ENCODE peak calls at places on chromosome 14, in eight cellular contexts. One of them, this sample, is unnamed.

GRCh38 chr14:44149597-44149996 is 357.5 kb downstream of the FSCB start:
- DNase-seq in left ventricle myocardium inferior: no peak
- DNase-seq in cardiac muscle cell: peak; percentile 60
- DNase-seq in skeletal muscle cell: no peak
- DNase-seq in cardiac fibroblast: peak; percentile 22
- DNase-seq in CD8-positive, alpha-beta T cell: no peak
- DNase-seq in lower leg skin: no peak
- DNase-seq in HCT116: peak; percentile 43
- DNase-seq in this sample: no peak

GRCh38 chr14:101772770-101773169 is 11.3 kb downstream of the PPP2R5C start:
- DNase-seq in skeletal muscle cell: no peak
- DNase-seq in cardiac muscle cell: no peak
- DNase-seq in cardiac fibroblast: no peak
- DNase-seq in left ventricle myocardium inferior: no peak
- DNase-seq in CD8-positive, alpha-beta T cell: no peak
- DNase-seq in HCT116: no peak
- DNase-seq in lower leg skin: no peak
- DNase-seq in this sample: no peak

GRCh38 chr14:101823511-101824120 is 62.1 kb downstream of the PPP2R5C start:
- DNase-seq in HCT116: no peak
- DNase-seq in lower leg skin: peak; percentile 42
- DNase-seq in left ventricle myocardium inferior: no peak
- DNase-seq in skeletal muscle cell: no peak
- DNase-seq in cardiac fibroblast: no peak
- DNase-seq in cardiac muscle cell: peak; percentile 17
- DNase-seq in CD8-positive, alpha-beta T cell: no peak
- DNase-seq in this sample: peak; percentile 71

GRCh38 chr14:65352964-65353530 is 59.5 kb upstream of the FUT8 start:
- DNase-seq in lower leg skin: no peak
- DNase-seq in left ventricle myocardium inferior: no peak
- DNase-seq in cardiac fibroblast: no peak
- DNase-seq in HCT116: peak; percentile 51
- DNase-seq in cardiac muscle cell: no peak
- DNase-seq in CD8-positive, alpha-beta T cell: no peak
- DNase-seq in skeletal muscle cell: no peak
- DNase-seq in this sample: no peak

GRCh38 chr14:101821528-101821927 is 60.0 kb downstream of the PPP2R5C start:
- DNase-seq in HCT116: no peak
- DNase-seq in skeletal muscle cell: no peak
- DNase-seq in cardiac muscle cell: no peak
- DNase-seq in left ventricle myocardium inferior: no peak
- DNase-seq in lower leg skin: no peak
- DNase-seq in CD8-positive, alpha-beta T cell: peak; percentile 56
- DNase-seq in cardiac fibroblast: no peak
- DNase-seq in this sample: peak; percentile 58

GRCh38 chr14:102055181-102055901 is 31.5 kb downstream of the HSP90AA1 start:
- DNase-seq in lower leg skin: no peak
- DNase-seq in cardiac muscle cell: peak; percentile 86
- DNase-seq in skeletal muscle cell: peak; percentile 21
- DNase-seq in left ventricle myocardium inferior: no peak
- DNase-seq in CD8-positive, alpha-beta T cell: no peak
- DNase-seq in cardiac fibroblast: peak; percentile 50
- DNase-seq in HCT116: no peak
- DNase-seq in this sample: no peak

GRCh38 chr14:75823334-75823733 is 158.5 kb downstream of the TGFB3 start:
- DNase-seq in cardiac fibroblast: no peak
- DNase-seq in lower leg skin: no peak
- DNase-seq in left ventricle myocardium inferior: no peak
- DNase-seq in cardiac muscle cell: peak; percentile 50
- DNase-seq in HCT116: no peak
- DNase-seq in skeletal muscle cell: no peak
- DNase-seq in CD8-positive, alpha-beta T cell: no peak
- DNase-seq in this sample: no peak

GRCh38 chr14:33611405-33612183 is 339.3 kb downstream of the EGLN3 start:
- DNase-seq in cardiac fibroblast: peak; percentile 77
- DNase-seq in CD8-positive, alpha-beta T cell: no peak
- DNase-seq in HCT116: no peak
- DNase-seq in cardiac muscle cell: peak; percentile 51
- DNase-seq in left ventricle myocardium inferior: no peak
- DNase-seq in lower leg skin: no peak
- DNase-seq in skeletal muscle cell: no peak
- DNase-seq in this sample: no peak

GRCh38 chr14:63426838-63427237 is 108.1 kb upstream of the GPHB5 start:
- DNase-seq in cardiac muscle cell: no peak
- DNase-seq in skeletal muscle cell: no peak
- DNase-seq in CD8-positive, alpha-beta T cell: no peak
- DNase-seq in HCT116: no peak
- DNase-seq in cardiac fibroblast: no peak
- DNase-seq in left ventricle myocardium inferior: no peak
- DNase-seq in lower leg skin: no peak
- DNase-seq in this sample: no peak

GRCh38 chr14:93266127-93266526 is 59.1 kb downstream of the UBR7 start:
- DNase-seq in skeletal muscle cell: no peak
- DNase-seq in HCT116: no peak
- DNase-seq in left ventricle myocardium inferior: no peak
- DNase-seq in cardiac muscle cell: no peak
- DNase-seq in lower leg skin: no peak
- DNase-seq in CD8-positive, alpha-beta T cell: no peak
- DNase-seq in cardiac fibroblast: no peak
- DNase-seq in this sample: no peak

GRCh38 chr14:33934043-33934750 is 16.7 kb downstream of the EGLN3 start:
- DNase-seq in skeletal muscle cell: no peak
- DNase-seq in lower leg skin: no peak
- DNase-seq in left ventricle myocardium inferior: no peak
- DNase-seq in cardiac muscle cell: peak; percentile 51
- DNase-seq in cardiac fibroblast: peak; percentile 38
- DNase-seq in CD8-positive, alpha-beta T cell: no peak
- DNase-seq in HCT116: no peak
- DNase-seq in this sample: no peak

GRCh38 chr14:96497087-96497486 is 5.1 kb upstream of the PAPOLA start:
- DNase-seq in lower leg skin: no peak
- DNase-seq in left ventricle myocardium inferior: no peak
- DNase-seq in CD8-positive, alpha-beta T cell: no peak
- DNase-seq in skeletal muscle cell: no peak
- DNase-seq in cardiac fibroblast: no peak
- DNase-seq in cardiac muscle cell: no peak
- DNase-seq in HCT116: no peak
- DNase-seq in this sample: no peak

GRCh38 chr14:105528859-105529505 is 2.6 kb downstream of the TMEM121 start:
- DNase-seq in cardiac fibroblast: peak; percentile 6
- DNase-seq in cardiac muscle cell: peak; percentile 15
- DNase-seq in skeletal muscle cell: no peak
- DNase-seq in lower leg skin: no peak
- DNase-seq in left ventricle myocardium inferior: no peak
- DNase-seq in HCT116: no peak
- DNase-seq in CD8-positive, alpha-beta T cell: no peak
- DNase-seq in this sample: no peak

GRCh38 chr14:44785096-44785495 is 176.7 kb downstream of the KLHL28 start:
- DNase-seq in lower leg skin: no peak
- DNase-seq in cardiac muscle cell: peak; percentile 54
- DNase-seq in left ventricle myocardium inferior: no peak
- DNase-seq in cardiac fibroblast: peak; percentile 55
- DNase-seq in HCT116: no peak
- DNase-seq in CD8-positive, alpha-beta T cell: no peak
- DNase-seq in skeletal muscle cell: no peak
- DNase-seq in this sample: no peak

DNA sequence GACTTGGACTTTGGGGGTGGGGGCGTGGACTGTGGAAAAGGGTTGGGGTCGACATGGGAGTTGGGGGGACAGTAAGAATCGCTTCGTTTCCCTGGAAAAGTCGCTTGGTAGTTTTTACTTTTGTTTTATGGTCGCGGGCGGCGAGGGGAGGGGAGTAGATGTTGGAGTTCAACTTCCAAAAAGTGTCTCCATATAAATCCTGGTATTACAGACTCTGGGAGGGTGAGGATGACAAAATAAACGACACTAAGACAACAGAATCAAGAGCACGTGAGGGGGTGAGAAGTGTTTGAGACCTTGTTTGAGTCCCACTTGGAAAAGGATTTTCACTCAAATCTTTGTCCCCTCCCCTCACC is 650 bp upstream of the BCL11B start:
- DNase-seq in CD8-positive, alpha-beta T cell: no peak
- DNase-seq in skeletal muscle cell: no peak
- DNase-seq in left ventricle myocardium inferior: no peak
- DNase-seq in lower leg skin: no peak
- DNase-seq in cardiac muscle cell: no peak
- DNase-seq in cardiac fibroblast: no peak
- DNase-seq in HCT116: no peak
- DNase-seq in this sample: no peak
- H3K4me3 ChIP-seq in CD8-positive, alpha-beta T cell: peak overlapping the region; percentile 81
- H3K4me3 ChIP-seq in skeletal muscle cell: peak overlapping the region; percentile 66
- H3K4me3 ChIP-seq in left ventricle myocardium inferior: peak overlapping the region; percentile 61
- H3K4me3 ChIP-seq in lower leg skin: no peak overlapping the region
- H3K4me3 ChIP-seq in cardiac muscle cell: peak overlapping the region; percentile 65
- H3K4me3 ChIP-seq in cardiac fibroblast: peak overlapping the region; percentile 43
- H3K4me3 ChIP-seq in HCT116: peak overlapping the region; percentile 51
- H3K4me3 ChIP-seq in this sample: peak overlapping the region; percentile 86

GRCh38 chr14:68924392-68925158 is 54.5 kb downstream of the ACTN1 start:
- DNase-seq in skeletal muscle cell: no peak
- DNase-seq in HCT116: no peak
- DNase-seq in CD8-positive, alpha-beta T cell: no peak
- DNase-seq in cardiac fibroblast: no peak
- DNase-seq in lower leg skin: no peak
- DNase-seq in cardiac muscle cell: no peak
- DNase-seq in left ventricle myocardium inferior: peak; percentile 46
- DNase-seq in this sample: no peak
- H3K4me3 ChIP-seq in skeletal muscle cell: no peak overlapping the region
- H3K4me3 ChIP-seq in HCT116: no peak overlapping the region
- H3K4me3 ChIP-seq in CD8-positive, alpha-beta T cell: no peak overlapping the region
- H3K4me3 ChIP-seq in cardiac fibroblast: no peak overlapping the region
- H3K4me3 ChIP-seq in lower leg skin: no peak overlapping the region
- H3K4me3 ChIP-seq in cardiac muscle cell: no peak overlapping the region
- H3K4me3 ChIP-seq in left ventricle myocardium inferior: no peak overlapping the region
- H3K4me3 ChIP-seq in this sample: no peak overlapping the region

GRCh38 chr14:104223101-104223809 is 84.9 kb downstream of the KIF26A start:
- DNase-seq in cardiac fibroblast: no peak
- DNase-seq in HCT116: no peak
- DNase-seq in left ventricle myocardium inferior: no peak
- DNase-seq in cardiac muscle cell: peak; percentile 25
- DNase-seq in CD8-positive, alpha-beta T cell: no peak
- DNase-seq in lower leg skin: no peak
- DNase-seq in skeletal muscle cell: no peak
- DNase-seq in this sample: no peak
- H3K4me3 ChIP-seq in cardiac fibroblast: no peak overlapping the region
- H3K4me3 ChIP-seq in HCT116: no peak overlapping the region
- H3K4me3 ChIP-seq in left ventricle myocardium inferior: peak overlapping the region; percentile 35
- H3K4me3 ChIP-seq in cardiac muscle cell: no peak overlapping the region
- H3K4me3 ChIP-seq in CD8-positive, alpha-beta T cell: no peak overlapping the region
- H3K4me3 ChIP-seq in lower leg skin: no peak overlapping the region
- H3K4me3 ChIP-seq in skeletal muscle cell: no peak overlapping the region
- H3K4me3 ChIP-seq in this sample: no peak overlapping the region

GRCh38 chr14:89912667-89913211 is 41.8 kb downstream of the EFCAB11 start:
- DNase-seq in HCT116: no peak
- DNase-seq in cardiac fibroblast: peak; percentile 99
- DNase-seq in left ventricle myocardium inferior: no peak
- DNase-seq in skeletal muscle cell: peak; percentile 94
- DNase-seq in cardiac muscle cell: peak; percentile 96
- DNase-seq in CD8-positive, alpha-beta T cell: no peak
- DNase-seq in lower leg skin: peak; percentile 63
- DNase-seq in this sample: no peak

GRCh38 chr14:89909586-89909985 is 44.9 kb downstream of the EFCAB11 start:
- DNase-seq in lower leg skin: no peak
- DNase-seq in HCT116: no peak
- DNase-seq in cardiac fibroblast: no peak
- DNase-seq in CD8-positive, alpha-beta T cell: no peak
- DNase-seq in left ventricle myocardium inferior: no peak
- DNase-seq in cardiac muscle cell: no peak
- DNase-seq in skeletal muscle cell: no peak
- DNase-seq in this sample: no peak

GRCh38 chr14:89908712-89909450 is 45.6 kb downstream of the EFCAB11 start:
- DNase-seq in cardiac fibroblast: no peak
- DNase-seq in lower leg skin: no peak
- DNase-seq in CD8-positive, alpha-beta T cell: no peak
- DNase-seq in HCT116: no peak
- DNase-seq in skeletal muscle cell: no peak
- DNase-seq in left ventricle myocardium inferior: no peak
- DNase-seq in cardiac muscle cell: no peak
- DNase-seq in this sample: no peak

GRCh38 chr14:89910706-89911017 is 43.9 kb downstream of the EFCAB11 start:
- DNase-seq in CD8-positive, alpha-beta T cell: no peak
- DNase-seq in left ventricle myocardium inferior: no peak
- DNase-seq in cardiac fibroblast: no peak
- DNase-seq in cardiac muscle cell: no peak
- DNase-seq in lower leg skin: no peak
- DNase-seq in HCT116: no peak
- DNase-seq in skeletal muscle cell: no peak
- DNase-seq in this sample: no peak

DNA sequence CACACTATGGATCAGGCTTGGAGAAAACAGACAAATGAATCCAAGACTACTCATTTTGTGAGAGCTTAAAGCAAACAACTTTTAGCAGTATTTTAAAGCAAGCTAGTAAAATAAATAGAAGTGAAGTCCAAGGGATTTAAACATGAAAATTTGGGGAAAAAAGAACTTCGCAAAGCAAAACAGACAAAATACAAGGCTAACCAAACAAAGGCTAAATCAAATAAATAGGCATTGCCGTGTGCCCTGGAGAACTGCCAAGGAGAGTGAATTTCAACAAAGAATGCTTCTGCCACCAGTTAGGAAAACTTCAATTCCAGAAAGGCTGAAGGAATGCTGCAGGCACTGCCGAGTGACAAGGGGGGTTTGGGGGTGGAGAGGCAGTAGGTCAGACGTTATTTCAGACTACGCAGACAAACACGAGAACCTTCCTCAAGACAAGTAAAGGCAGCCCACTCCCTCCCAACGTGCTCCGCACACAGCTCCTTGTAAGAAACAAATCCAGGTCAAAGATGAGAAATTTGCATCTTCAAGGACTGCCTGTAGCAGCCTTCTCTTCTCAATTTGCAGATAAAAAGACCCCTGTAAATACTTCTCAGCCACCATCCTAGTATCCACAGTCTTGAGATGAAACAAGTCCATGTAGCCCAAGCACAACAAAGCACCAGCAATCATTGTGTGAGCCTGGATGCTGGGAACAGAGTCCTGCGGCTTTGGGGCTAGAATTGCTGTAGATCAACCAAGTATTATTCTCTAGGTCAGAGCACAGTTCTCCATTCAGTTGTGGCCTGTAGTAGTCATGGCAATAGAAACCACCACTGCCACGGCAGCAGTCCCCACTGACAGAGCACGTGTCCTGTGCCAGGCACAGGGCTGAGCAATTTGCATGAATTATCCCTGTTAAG is 43.3 kb downstream of the EFCAB11 start:
- DNase-seq in left ventricle myocardium inferior: no peak
- DNase-seq in cardiac fibroblast: peak; percentile 46
- DNase-seq in HCT116: no peak
- DNase-seq in lower leg skin: peak; percentile 22
- DNase-seq in skeletal muscle cell: no peak
- DNase-seq in cardiac muscle cell: peak; percentile 71
- DNase-seq in CD8-positive, alpha-beta T cell: no peak
- DNase-seq in this sample: no peak
- H3K4me3 ChIP-seq in left ventricle myocardium inferior: no peak overlapping the region
- H3K4me3 ChIP-seq in cardiac fibroblast: no peak overlapping the region
- H3K4me3 ChIP-seq in HCT116: no peak overlapping the region
- H3K4me3 ChIP-seq in lower leg skin: no peak overlapping the region
- H3K4me3 ChIP-seq in skeletal muscle cell: no peak overlapping the region
- H3K4me3 ChIP-seq in cardiac muscle cell: no peak overlapping the region
- H3K4me3 ChIP-seq in CD8-positive, alpha-beta T cell: no peak overlapping the region
- H3K4me3 ChIP-seq in this sample: no peak overlapping the region